ENCODE peak calls at places on chromosomes 3 and 15, in four cellular contexts. M is SK-N-SH, I is HepG2, Q is GM12878. O is an unnamed sample.

GRCh38 chr3:186520957-186521842 is 23.0 kb downstream of the CRYGS start:
- DNase-seq in M (no peak), I (no peak), Q (peak; percentile 80), O (no peak)

GRCh38 chr3:147389265-147390175 is 16.8 kb downstream of the ZIC4 start:
- DNase-seq in M (no peak), I (no peak), Q (no peak), O (no peak)

GRCh38 chr3:196670335-196670734 is 30.8 kb downstream of the NRROS start:
- DNase-seq in M (no peak), I (no peak), Q (no peak), O (no peak)

GRCh38 chr3:13529196-13529975 is 19.5 kb upstream of the FBLN2 start:
- DNase-seq in M (no peak), I (no peak), Q (no peak), O (no peak)

GRCh38 chr3:50226888-50227389 is 9.1 kb upstream of the GNAI2 start:
- DNase-seq in M (no peak), I (no peak), Q (no peak), O (peak; percentile 63)

GRCh38 chr3:104604326-104605010 is 762.2 kb upstream of the ALCAM start:
- DNase-seq in M (no peak), I (no peak), Q (no peak), O (no peak)

GRCh38 chr3:89571298-89571697 is 463.9 kb downstream of the EPHA3 start:
- DNase-seq in M (no peak), I (no peak), Q (no peak), O (no peak)

GRCh38 chr15:41494190-41494921 is 682 bp downstream of the ITPKA start:
- DNase-seq in M (peak; percentile 78), I (peak; percentile 73), Q (no peak), O (peak; percentile 18)

GRCh38 chr3:150933473-150934008 is 28.3 kb upstream of the MINDY4B start:
- DNase-seq in M (no peak), I (no peak), Q (no peak), O (no peak)

GRCh38 chr15:64857421-64857820 is 15.7 kb downstream of the PLEKHO2 start:
- DNase-seq in M (no peak), I (no peak), Q (no peak), O (no peak)

GRCh38 chr15:49103002-49103401 is 52.4 kb downstream of the COPS2 start:
- DNase-seq in M (no peak), I (no peak), Q (no peak), O (no peak)

GRCh38 chr3:111929484-111929883 is 49.3 kb upstream of the ABHD10 start:
- DNase-seq in M (no peak), I (no peak), Q (no peak), O (no peak)

GRCh38 chr3:125694761-125695294 is 99.5 kb upstream of the OSBPL11 start:
- DNase-seq in M (no peak), I (peak; percentile 33), Q (no peak), O (no peak)

GRCh38 chr3:141302364-141303141 is 65.8 kb upstream of the ZBTB38 start:
- DNase-seq in M (no peak), I (no peak), Q (no peak), O (peak; percentile 28)

GRCh38 chr3:197002701-197003454 is 26.7 kb downstream of the MELTF start:
- DNase-seq in M (peak; percentile 98), I (peak; percentile 30), Q (no peak), O (peak; percentile 66)

GRCh38 chr3:53939081-53939582 is 47.5 kb upstream of the SELENOK start:
- DNase-seq in M (peak; percentile 58), I (no peak), Q (no peak), O (no peak)

GRCh38 chr3:106482436-106482835 is 613.6 kb upstream of the CBLB start:
- DNase-seq in M (no peak), I (no peak), Q (no peak), O (no peak)

GRCh38 chr3:46701211-46701939 is at the start of gene TMIE:
- DNase-seq in M (peak; percentile 87), I (no peak), Q (no peak), O (no peak)

GRCh38 chr15:78951841-78952238 is 7.0 kb upstream of the CTSH start:
- DNase-seq in M (no peak), I (peak; percentile 85), Q (no peak), O (peak; percentile 58)

GRCh38 chr15:79091204-79091867 is 756 bp upstream of the RASGRF1 start:
- DNase-seq in M (peak; percentile 81), I (no peak), Q (no peak), O (peak; percentile 65)

GRCh38 chr3:52187576-52187975 is 10.4 kb upstream of the ALAS1 start:
- DNase-seq in M (no peak), I (no peak), Q (no peak), O (no peak)

GRCh38 chr3:124995460-124995994 is 60.3 kb downstream of the HEG1 start:
- DNase-seq in M (peak; percentile 73), I (peak; percentile 49), Q (peak; percentile 20), O (peak; percentile 58)

GRCh38 chr3:136995652-136996051 is 37.9 kb downstream of the IL20RB start:
- DNase-seq in M (no peak), I (no peak), Q (no peak), O (no peak)
- H3K4me2 ChIP-seq in M (no peak overlapping the region), I (no peak overlapping the region), Q (no peak overlapping the region), O (no peak overlapping the region)

GRCh38 chr3:169627789-169628188 is 35.7 kb downstream of the MECOM start:
- DNase-seq in M (no peak), I (no peak), Q (no peak), O (no peak)
- TF ChIP-seq PBX3 in M (no peak), I (no peak), Q (no peak), O (no peak)

GRCh38 chr3:128427175-128427857 is 39.4 kb downstream of the DNAJB8 start:
- DNase-seq in M (peak; percentile 60), I (no peak), Q (no peak), O (no peak)
- H3K4me2 ChIP-seq in M (no peak overlapping the region), I (no peak overlapping the region), Q (no peak overlapping the region), O (no peak overlapping the region)

DNA sequence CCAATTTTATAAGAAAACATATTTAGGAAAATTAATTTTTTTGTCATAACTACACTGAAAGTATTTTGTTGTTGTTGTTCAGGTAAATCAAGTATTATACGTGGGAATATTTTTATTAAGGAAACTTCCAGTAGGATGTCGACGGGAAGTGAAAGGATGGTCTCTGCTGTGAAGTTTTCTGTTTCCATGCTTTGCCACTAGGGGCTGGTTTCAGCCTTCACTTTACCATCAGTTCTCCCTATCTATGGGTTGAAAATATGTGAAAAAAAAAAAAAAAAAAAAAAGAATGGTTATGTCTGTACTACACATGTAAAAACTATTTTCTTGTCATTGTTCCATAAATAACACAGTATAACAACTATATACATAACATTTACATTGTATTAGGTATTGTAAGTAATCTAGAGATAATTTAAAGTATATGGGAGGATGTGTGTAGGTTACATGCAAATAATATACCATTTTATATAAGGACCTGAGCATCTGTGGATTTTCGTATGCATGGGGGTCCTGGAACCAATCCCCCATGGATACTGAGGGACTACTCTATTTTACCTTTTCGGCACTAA is 136.7 kb downstream of the SMAD6 start:
- DNase-seq in M (peak; percentile 69), I (peak; percentile 33), Q (no peak), O (peak; percentile 57)
- TF ChIP-seq PBX3 in M (no peak), I (no peak), Q (no peak), O (no peak)

DNA sequence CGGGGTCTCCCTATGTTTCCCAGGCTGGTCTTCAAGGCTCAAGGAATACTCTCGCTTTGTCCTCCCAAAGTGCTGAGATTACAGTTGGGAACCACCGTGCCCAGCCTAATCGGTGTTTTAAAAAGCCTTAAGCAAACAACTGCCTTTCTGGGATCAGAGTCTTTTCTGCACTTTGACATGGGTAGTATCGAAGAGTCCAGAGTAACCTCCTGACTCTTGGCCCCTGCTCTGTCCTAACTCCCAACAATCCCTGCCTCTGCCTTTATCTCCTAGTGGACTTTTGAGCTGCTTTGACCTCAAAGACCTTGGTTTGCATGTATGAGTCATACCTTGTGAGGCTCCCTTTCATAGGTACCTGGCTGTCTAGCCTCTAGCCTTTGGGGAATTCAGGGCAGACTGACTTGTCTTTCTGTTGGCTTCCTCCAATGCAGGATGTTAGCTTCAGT is 21.0 kb upstream of the HACD2 start:
- DNase-seq in M (no peak), I (peak; percentile 99), Q (peak; percentile 55), O (peak; percentile 58)
- H3K4me2 ChIP-seq in M (peak overlapping the region; percentile 55), I (peak overlapping the region; percentile 87), Q (peak overlapping the region; percentile 59), O (peak overlapping the region; percentile 82)

GRCh38 chr3:115706311-115706829 is 83.1 kb downstream of the GAP43 start:
- DNase-seq in M (no peak), I (peak; percentile 83), Q (no peak), O (no peak)

GRCh38 chr3:115708540-115708939 is 85.2 kb downstream of the GAP43 start:
- DNase-seq in M (no peak), I (no peak), Q (no peak), O (no peak)

GRCh38 chr3:115702598-115702997 is 79.3 kb downstream of the GAP43 start:
- DNase-seq in M (no peak), I (no peak), Q (no peak), O (no peak)

GRCh38 chr3:115709135-115709534 is 85.8 kb downstream of the GAP43 start:
- DNase-seq in M (peak; percentile 19), I (no peak), Q (no peak), O (no peak)

GRCh38 chr3:115704661-115705338 is 81.5 kb downstream of the GAP43 start:
- DNase-seq in M (no peak), I (no peak), Q (no peak), O (no peak)
- TF ChIP-seq PBX3 in M (no peak), I (no peak), Q (no peak), O (no peak)

GRCh38 chr3:9916346-9916733 is 558 bp upstream of the IL17RC start:
- DNase-seq in M (no peak), I (no peak), Q (no peak), O (no peak)
- H3K4me2 ChIP-seq in M (peak overlapping the region; percentile 86), I (peak overlapping the region; percentile 100), Q (peak overlapping the region; percentile 21), O (peak overlapping the region; percentile 98)

GRCh38 chr3:190458040-190458439 is 8.3 kb upstream of the TMEM207 start:
- DNase-seq in M (no peak), I (no peak), Q (no peak), O (no peak)
- TF ChIP-seq PBX3 in M (no peak), I (no peak), Q (no peak), O (no peak)